ENCODE peak calls at places on chromosomes 11 and 22, in seven cellular contexts. U, E, T, O, Q, X and B are unnamed samples.

GRCh38 chr11:26947379-26947844 is 46.5 kb upstream of the FIBIN start:
- DNase-seq in T (peak), U (no peak), Q (no peak), X (peak), E (no peak), O (no peak), B (peak)

GRCh38 chr22:19885841-19886592 is 31.3 kb upstream of the GNB1L start:
- DNase-seq in T (no peak), Q (no peak), U (no peak), O (no peak), X (no peak), E (peak), B (no peak)

GRCh38 chr11:128448981-128449713 is 138.2 kb downstream of the ETS1 start:
- DNase-seq in Q (no peak), O (no peak), X (no peak), U (no peak), E (no peak), T (peak), B (no peak)

GRCh38 chr22:28029201-28029948 is 110.3 kb upstream of the PITPNB start:
- DNase-seq in O (peak), X (peak), T (peak), Q (no peak), E (peak), U (no peak), B (peak)

GRCh38 chr11:21710791-21711190 is 482.1 kb upstream of the ANO5 start:
- DNase-seq in U (no peak), Q (no peak), X (no peak), E (no peak), T (no peak), O (no peak), B (no peak)

GRCh38 chr22:37368058-37368457 is 59.2 kb downstream of the ELFN2 start:
- DNase-seq in T (no peak), U (no peak), Q (no peak), E (no peak), X (no peak), O (no peak), B (no peak)

GRCh38 chr11:65021509-65021908 is 5.7 kb upstream of the SNX15 start:
- DNase-seq in U (no peak), O (no peak), Q (no peak), T (no peak), X (no peak), E (no peak), B (no peak)

GRCh38 chr11:125948278-125949051 is 2.6 kb downstream of the VSIG10L2 start:
- DNase-seq in Q (no peak), O (no peak), U (no peak), E (no peak), X (no peak), T (no peak), B (peak)

GRCh38 chr11:22797081-22797480 is 32.5 kb downstream of the SVIP start:
- DNase-seq in X (no peak), T (no peak), O (no peak), E (no peak), Q (no peak), U (no peak), B (no peak)

GRCh38 chr22:41092023-41092817 is at the start of gene EP300:
- DNase-seq in T (peak), U (peak), O (peak), E (peak), X (peak), Q (peak), B (peak)

GRCh38 chr22:46933526-46933925 is 171.1 kb downstream of the TBC1D22A start:
- DNase-seq in E (no peak), T (no peak), X (no peak), O (no peak), U (no peak), Q (no peak), B (peak)
- H3K27ac ChIP-seq in E (no peak), T (no peak), X (no peak), O (no peak), U (no peak), Q (no peak), B (no peak)

DNA sequence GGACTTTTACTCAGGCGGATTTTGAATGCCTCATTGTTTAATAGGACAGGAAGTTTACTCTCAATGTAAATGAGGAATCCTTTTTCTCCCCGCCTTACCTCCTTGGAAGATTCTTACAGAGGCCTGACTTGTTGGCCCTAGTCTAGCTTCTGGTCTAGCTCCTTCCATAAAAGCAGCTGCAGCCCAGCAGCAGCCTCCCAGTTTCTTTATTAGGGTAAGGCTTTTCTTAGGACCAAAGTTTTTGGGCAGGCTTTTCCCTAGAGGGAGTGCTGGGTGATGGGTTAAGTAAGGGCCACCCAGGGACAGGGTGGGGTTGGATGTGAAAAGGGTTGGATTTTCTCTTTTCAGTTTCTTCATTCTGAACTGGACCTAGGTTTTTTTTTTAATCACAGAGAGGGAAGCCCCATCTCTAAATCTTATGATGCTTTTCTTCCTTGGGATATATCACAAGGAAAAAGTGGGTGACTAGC is 49.7 kb downstream of the LIF start:
- DNase-seq in T (no peak), Q (no peak), E (no peak), O (no peak), U (no peak), X (no peak), B (no peak)
- H3K4me3 ChIP-seq in T (no peak), Q (peak), E (no peak), O (no peak), U (no peak), X (no peak), B (no peak)

GRCh38 chr11:10305964-10306918 is 1.4 kb downstream of the ADM start:
- DNase-seq in O (peak), E (peak), X (peak), Q (no peak), U (peak), T (no peak), B (no peak)
- TF ChIP-seq CTCF in O (no peak), E (no peak), X (no peak), Q (no peak), U (no peak), T (no peak), B (peak)

GRCh38 chr11:46065681-46066080 is 55.6 kb downstream of the PHF21A start:
- DNase-seq in O (no peak), U (no peak), X (no peak), E (no peak), Q (no peak), T (no peak), B (no peak)
- H3K27ac ChIP-seq in O (no peak), U (peak), X (no peak), E (no peak), Q (no peak), T (no peak), B (no peak)

DNA sequence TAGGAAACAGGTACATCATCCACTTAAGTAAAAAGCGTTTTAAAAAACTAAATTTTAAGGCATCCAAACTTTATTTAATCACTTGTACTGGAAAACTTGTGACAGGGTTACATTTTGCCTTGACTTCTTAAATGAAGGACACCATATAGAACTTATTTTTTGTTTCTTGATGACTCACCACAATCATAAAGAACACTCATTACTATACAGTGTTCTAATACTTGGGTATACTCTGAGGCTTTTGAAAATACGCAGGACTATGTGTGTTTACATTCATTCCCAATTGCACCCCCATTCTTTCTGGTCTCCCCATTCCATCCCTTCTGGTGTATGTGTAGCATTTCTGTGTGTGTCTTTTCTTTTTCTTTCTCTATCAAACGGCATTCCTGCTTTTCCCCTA is 69.9 kb downstream of the ZBTB44 start:
- DNase-seq in U (no peak), T (no peak), X (no peak), E (no peak), O (no peak), Q (no peak), B (no peak)
- H3K4me3 ChIP-seq in U (no peak), T (no peak), X (no peak), E (no peak), O (no peak), Q (no peak), B (no peak)

GRCh38 chr11:57354699-57355098 is 16.5 kb downstream of the P2RX3 start:
- DNase-seq in U (no peak), T (no peak), X (no peak), E (no peak), O (no peak), Q (no peak), B (no peak)

GRCh38 chr11:57356179-57356757 is 18.1 kb downstream of the P2RX3 start:
- DNase-seq in E (no peak), Q (no peak), U (no peak), O (no peak), X (no peak), T (no peak), B (no peak)

GRCh38 chr11:57349491-57350274 is 11.5 kb downstream of the P2RX3 start:
- DNase-seq in U (peak), Q (peak), O (peak), X (peak), E (peak), T (peak), B (peak)

GRCh38 chr11:57353461-57354251 is 15.5 kb downstream of the P2RX3 start:
- DNase-seq in X (no peak), Q (no peak), U (no peak), E (no peak), O (no peak), T (no peak), B (no peak)

GRCh38 chr11:57353024-57353423 is 14.9 kb downstream of the P2RX3 start:
- DNase-seq in O (no peak), X (no peak), U (no peak), Q (no peak), E (no peak), T (no peak), B (no peak)
- TF ChIP-seq CTCF in O (no peak), X (no peak), U (no peak), Q (no peak), E (no peak), T (no peak), B (no peak)

GRCh38 chr11:578276-579035 is 2.2 kb downstream of the PHRF1 start:
- DNase-seq in O (no peak), U (no peak), E (no peak), Q (no peak), X (no peak), T (no peak), B (no peak)
- H3K27ac ChIP-seq in O (no peak), U (no peak), E (no peak), Q (peak), X (no peak), T (no peak), B (no peak)

GRCh38 chr11:119424775-119425174 is 1.8 kb upstream of the THY1 start:
- DNase-seq in X (no peak), E (no peak), Q (no peak), U (peak), O (no peak), T (no peak), B (no peak)

GRCh38 chr11:119422505-119423416 is at the start of gene THY1:
- DNase-seq in X (peak), O (no peak), U (peak), Q (no peak), E (peak), T (peak), B (no peak)

GRCh38 chr11:119424276-119424675 is 1.3 kb upstream of the THY1 start:
- DNase-seq in E (no peak), X (no peak), T (no peak), O (no peak), Q (no peak), U (no peak), B (peak)

GRCh38 chr11:119421941-119422504 is 949 bp downstream of the THY1 start:
- DNase-seq in O (no peak), T (peak), X (peak), Q (no peak), E (peak), U (peak), B (no peak)

GRCh38 chr11:119423459-119424254 is 685 bp upstream of the THY1 start:
- DNase-seq in O (no peak), U (no peak), X (peak), Q (no peak), E (no peak), T (no peak), B (no peak)
- H3K4me3 ChIP-seq in O (peak), U (no peak), X (peak), Q (no peak), E (no peak), T (peak), B (peak)

GRCh38 chr11:130156108-130157022 is 3.2 kb upstream of the ST14 start:
- DNase-seq in T (no peak), E (no peak), O (no peak), Q (no peak), U (no peak), X (no peak), B (no peak)
- TF ChIP-seq CTCF in T (no peak), E (no peak), O (no peak), Q (no peak), U (no peak), X (no peak), B (no peak)